ENCODE peak calls at places on chromosomes 12 and 14, in seven cellular contexts. E is AG04450, J is AG04449, K is tibial artery, H is WERI-Rb-1, T is cardiac fibroblast, L is SK-N-SH. S is an unnamed sample.

GRCh38 chr14:91089958-91090535 is 23.8 kb upstream of the DGLUCY start:
- DNase-seq in J (no peak), L (no peak), K (no peak), E (no peak), T (no peak), H (no peak), S (no peak)

GRCh38 chr12:58728397-58728796 is 191.9 kb downstream of the LRIG3 start:
- DNase-seq in K (no peak), E (no peak), H (no peak), L (no peak), J (no peak), T (no peak), S (no peak)

GRCh38 chr12:69046920-69047319 is 113.9 kb upstream of the CPM start:
- DNase-seq in K (no peak), J (no peak), L (no peak), H (no peak), E (no peak), T (no peak), S (peak)

GRCh38 chr14:46580941-46581671 is 70.5 kb downstream of the RPL10L start:
- DNase-seq in E (no peak), J (no peak), L (peak), K (no peak), T (peak), H (peak), S (peak)

GRCh38 chr12:133202493-133203343 is 21.4 kb downstream of the ZNF268 start:
- DNase-seq in K (no peak), T (no peak), J (no peak), L (no peak), E (no peak), H (no peak), S (no peak)

GRCh38 chr12:105047303-105047702 is 37.0 kb downstream of the ALDH1L2 start:
- DNase-seq in T (no peak), L (no peak), H (no peak), E (no peak), J (no peak), K (no peak), S (no peak)

GRCh38 chr14:101068958-101069549 is 165.5 kb upstream of the RTL1 start:
- DNase-seq in J (no peak), E (no peak), T (no peak), K (peak), L (no peak), H (no peak), S (peak)

GRCh38 chr14:39360316-39360715 is 71.9 kb downstream of the FBXO33 start:
- DNase-seq in J (no peak), K (no peak), T (no peak), H (no peak), E (no peak), L (no peak), S (no peak)

GRCh38 chr14:104422301-104423223 is 157.0 kb upstream of the C14orf180 start:
- DNase-seq in T (no peak), K (no peak), E (no peak), H (no peak), L (peak), J (no peak), S (no peak)

GRCh38 chr12:10331642-10332239 is 24.1 kb downstream of the KLRD1 start:
- DNase-seq in J (peak), H (peak), E (peak), T (peak), K (no peak), L (peak), S (peak)

GRCh38 chr14:38233218-38233617 is 22.7 kb downstream of the CLEC14A start:
- DNase-seq in J (no peak), H (no peak), E (no peak), T (no peak), K (no peak), L (no peak), S (no peak)

GRCh38 chr12:110741795-110742717 is 635 bp downstream of the PPP1CC start:
- DNase-seq in T (peak), J (no peak), E (no peak), K (no peak), H (peak), L (peak), S (no peak)

GRCh38 chr12:52070243-52070925 is 606 bp downstream of the ATG101 start:
- DNase-seq in T (peak), K (no peak), L (no peak), H (no peak), E (no peak), J (no peak), S (no peak)

GRCh38 chr12:87185367-87185766 is 843.8 kb downstream of the C12orf50 start:
- DNase-seq in L (no peak), T (no peak), K (no peak), H (no peak), E (no peak), J (no peak), S (no peak)

GRCh38 chr12:26608706-26609105 is 224.3 kb downstream of the ITPR2 start:
- DNase-seq in L (no peak), J (no peak), K (no peak), T (no peak), H (no peak), E (no peak), S (no peak)

GRCh38 chr12:93358058-93358457 is 19.7 kb upstream of the NUDT4 start:
- DNase-seq in T (no peak), H (no peak), E (no peak), L (no peak), K (no peak), J (no peak), S (no peak)

GRCh38 chr12:93351726-93352125 is 26.0 kb upstream of the NUDT4 start:
- DNase-seq in J (no peak), T (no peak), E (no peak), K (no peak), H (peak), L (no peak), S (no peak)

GRCh38 chr12:93358821-93359220 is 18.9 kb upstream of the NUDT4 start:
- DNase-seq in H (no peak), L (no peak), E (no peak), T (no peak), K (no peak), J (no peak), S (no peak)

GRCh38 chr12:93352321-93352720 is 25.4 kb upstream of the NUDT4 start:
- DNase-seq in E (no peak), H (no peak), T (no peak), L (no peak), K (no peak), J (no peak), S (no peak)

DNA sequence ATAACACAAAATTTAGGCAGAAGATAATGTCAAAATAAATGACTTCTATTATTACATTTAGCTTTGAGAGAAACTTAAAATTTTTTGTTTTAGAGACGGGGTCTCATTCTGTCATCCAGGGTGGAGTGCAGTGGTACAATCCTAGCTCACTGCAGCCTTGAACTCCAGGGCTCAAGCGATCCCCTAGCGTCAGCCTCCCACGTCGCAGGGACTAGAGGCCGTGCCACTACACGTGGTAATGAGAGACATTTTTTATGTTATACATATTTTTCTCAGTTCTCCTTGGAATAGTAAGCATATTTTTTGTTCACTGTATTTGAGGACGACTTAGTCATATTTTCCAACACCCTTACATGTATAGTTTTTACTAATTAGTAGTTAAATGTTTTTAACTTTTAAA is 21.5 kb upstream of the NUDT4 start:
- DNase-seq in K (no peak), T (no peak), L (no peak), H (no peak), E (no peak), J (no peak), S (no peak)
- TF ChIP-seq CTCF in K (no peak), T (no peak), L (no peak), H (no peak), E (no peak), J (no peak), S (no peak)

DNA sequence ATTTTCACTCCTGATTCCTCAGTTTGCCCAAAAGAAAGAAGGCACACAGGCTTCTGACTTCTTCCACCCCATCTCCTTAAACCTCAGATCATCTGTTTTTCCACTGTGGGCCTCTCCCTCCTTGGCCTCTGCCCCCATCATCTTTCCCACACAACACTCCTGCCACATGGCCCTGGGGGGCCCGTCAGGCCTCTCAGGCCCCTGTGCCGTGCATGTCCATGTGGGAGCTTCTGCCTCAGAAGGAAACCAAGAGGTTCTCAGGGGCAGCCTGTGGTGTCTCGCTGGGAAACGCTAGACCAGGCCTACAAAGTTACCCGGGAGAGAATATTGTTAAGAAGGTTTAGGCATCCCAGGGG is 8.0 kb downstream of the KLHL33 start:
- DNase-seq in H (no peak), L (no peak), E (no peak), K (no peak), T (no peak), J (no peak), S (no peak)
- H3K4me3 ChIP-seq in H (no peak), L (no peak), E (no peak), K (no peak), T (no peak), J (no peak), S (no peak)

GRCh38 chr12:116236148-116236731 is 41.3 kb downstream of the MED13L start:
- DNase-seq in L (peak), E (no peak), J (no peak), K (no peak), H (peak), T (peak), S (peak)
- TF ChIP-seq CTCF in L (peak), E (peak), J (peak), K (peak), H (peak), T (peak), S (peak)

DNA sequence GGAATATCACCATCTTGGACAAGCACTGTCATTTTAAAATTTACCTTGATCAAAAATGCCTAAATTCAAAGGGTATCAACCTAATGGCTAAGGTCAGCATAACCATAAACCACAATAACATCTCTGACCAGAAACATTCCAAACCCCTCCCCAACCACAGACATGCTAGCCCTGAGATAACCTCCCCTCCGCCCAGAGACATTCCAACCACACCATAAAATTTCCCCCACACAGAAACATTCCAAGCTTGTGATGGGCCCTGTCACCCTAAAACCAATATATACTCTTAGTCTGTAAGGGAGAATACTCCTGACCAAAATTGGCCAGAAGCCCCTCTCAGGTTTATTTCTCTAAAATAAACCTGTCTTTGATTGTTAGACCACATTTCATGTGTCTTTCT is 17.7 kb downstream of the EPYC start:
- DNase-seq in J (no peak), K (no peak), E (no peak), H (no peak), T (peak), L (no peak), S (no peak)
- H3K4me3 ChIP-seq in J (no peak), K (no peak), E (no peak), H (no peak), T (no peak), L (no peak), S (no peak)

DNA sequence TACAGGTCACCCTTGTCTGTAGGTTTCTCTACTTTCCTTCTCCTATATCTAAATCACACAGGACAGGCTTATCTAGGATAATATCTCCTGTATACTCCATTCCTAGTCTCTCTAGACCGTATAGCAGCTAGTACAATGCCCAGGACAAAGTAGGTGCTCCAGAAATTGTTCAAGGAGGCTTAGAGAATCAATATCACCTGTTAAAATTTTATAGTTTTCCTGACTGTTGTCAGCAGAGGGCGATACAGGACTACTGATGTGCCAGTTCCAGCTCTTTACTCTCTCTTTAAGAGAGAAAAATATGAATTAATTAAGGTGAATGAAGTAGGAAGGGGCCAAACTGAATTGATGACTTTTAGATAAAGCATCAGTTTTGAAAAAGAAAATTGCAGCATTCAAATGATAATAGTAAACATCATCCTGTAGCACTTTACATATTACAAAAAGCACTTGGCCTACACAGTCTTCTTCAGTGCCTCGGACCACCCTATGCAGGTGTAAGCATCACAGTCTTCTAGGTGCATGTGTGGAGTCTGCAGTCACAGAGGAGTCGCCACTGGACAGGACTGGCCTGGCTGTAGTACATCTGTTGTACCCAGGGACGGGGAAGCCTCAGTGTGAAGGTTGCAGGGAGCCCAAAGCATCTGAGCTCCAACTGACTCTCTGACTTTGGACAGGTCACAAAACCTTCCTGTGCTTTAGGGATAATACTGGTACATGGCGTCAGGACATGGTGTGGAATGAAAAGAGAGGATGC is 61.9 kb upstream of the MAX start:
- DNase-seq in T (peak), E (no peak), K (no peak), L (peak), H (peak), J (no peak), S (no peak)
- TF ChIP-seq CTCF in T (peak), E (peak), K (peak), L (peak), H (peak), J (peak), S (peak)

DNA sequence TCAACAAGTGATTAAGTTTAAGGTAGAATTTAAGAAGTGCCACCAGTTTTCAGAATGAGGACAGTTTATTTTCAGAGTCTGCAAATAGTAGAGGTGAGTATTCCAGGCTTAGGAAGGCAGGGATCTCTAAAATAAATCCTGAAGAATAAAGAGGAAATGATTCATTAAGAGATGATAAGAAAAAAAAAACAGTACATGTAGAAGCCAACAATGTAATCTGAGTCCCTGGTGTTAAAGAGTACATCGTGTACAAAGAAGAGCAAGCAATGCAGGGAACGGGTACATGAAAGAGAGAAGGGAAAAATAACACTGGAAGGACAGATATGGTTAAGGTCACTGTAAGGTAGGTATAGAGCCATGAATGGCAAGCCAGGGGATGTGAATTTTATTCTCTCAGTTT is 95.2 kb upstream of the FOXG1 start:
- DNase-seq in T (peak), K (no peak), J (no peak), E (no peak), L (no peak), H (no peak), S (no peak)
- H3K4me3 ChIP-seq in T (no peak), K (no peak), J (no peak), E (no peak), L (no peak), H (no peak), S (no peak)

GRCh38 chr12:32604565-32604964 is 74.5 kb upstream of the DNM1L start:
- DNase-seq in H (no peak), L (no peak), K (no peak), T (no peak), J (no peak), E (no peak), S (no peak)
- TF ChIP-seq CTCF in H (no peak), L (no peak), K (no peak), T (no peak), J (no peak), E (no peak), S (no peak)

DNA sequence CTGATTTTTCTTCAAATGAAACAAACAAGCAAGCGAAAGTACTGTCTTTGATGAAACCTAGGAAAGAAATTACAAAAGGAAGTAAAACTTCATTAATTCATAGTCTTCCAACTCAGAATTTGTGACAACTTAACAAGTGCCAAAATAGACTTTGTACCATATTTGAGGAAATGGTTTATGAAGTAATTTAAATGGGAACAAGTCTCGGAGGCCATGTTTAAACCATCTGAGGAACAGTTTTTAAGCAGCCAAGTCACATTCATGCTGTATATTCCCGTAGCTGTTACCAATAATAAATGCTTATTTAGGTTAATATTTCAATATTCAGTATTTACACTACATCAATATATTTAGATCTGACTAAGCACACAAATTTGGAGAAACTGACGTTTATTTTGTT is 779 bp upstream of the ARHGDIB start:
- DNase-seq in H (no peak), T (no peak), L (no peak), E (no peak), K (no peak), J (no peak), S (no peak)
- H3K4me3 ChIP-seq in H (no peak), T (peak), L (peak), E (no peak), K (peak), J (no peak), S (no peak)

GRCh38 chr14:58297762-58298476 is 436 bp upstream of the ARID4A start:
- DNase-seq in K (peak), H (peak), E (peak), T (peak), J (peak), L (peak), S (peak)
- TF ChIP-seq CTCF in K (no peak), H (no peak), E (no peak), T (no peak), J (no peak), L (peak), S (no peak)

GRCh38 chr12:79309039-79309438 is 381.7 kb downstream of the PAWR start:
- DNase-seq in J (no peak), H (no peak), L (no peak), E (no peak), K (no peak), T (no peak), S (no peak)
- H3K4me3 ChIP-seq in J (no peak), H (no peak), L (no peak), E (no peak), K (no peak), T (no peak), S (no peak)

S was measured in endodermal cell.